ENCODE peak calls at places on chromosomes 5 and 9, in four cellular contexts. I is left ventricle myocardium superior; E is activated CD4-positive, alpha-beta T cell treated with anti-CD3 and anti-CD28 coated beads for 24 hours; O is stimulated activated CD8-positive, alpha-beta memory T cell treated with anti-CD3 and anti-CD28 coated beads, Interleukin-4, amount 100 ng/mL, for 24 hours. Q is an unnamed sample.

GRCh38 chr5:150066901-150067396 is 19.4 kb downstream of the CSF1R start:
- DNase-seq in E (no peak), I (no peak), O (no peak), Q (no peak)

GRCh38 chr9:135515541-135515951 is 5.7 kb upstream of the LCN1 start:
- DNase-seq in O (no peak), I (no peak), E (no peak), Q (no peak)

GRCh38 chr9:95808001-95808400 is 67.5 kb upstream of the ERCC6L2 start:
- DNase-seq in I (no peak), E (no peak), O (no peak), Q (no peak)

GRCh38 chr9:132288956-132289355 is 65.8 kb downstream of the SETX start:
- DNase-seq in O (no peak), E (no peak), I (no peak), Q (no peak)

GRCh38 chr5:154756871-154757646 is 1.9 kb downstream of the LARP1 start:
- DNase-seq in O (peak; percentile 42), I (peak; percentile 76), E (peak; percentile 45), Q (peak; percentile 57)

GRCh38 chr5:97143715-97144114 is 1.3 kb upstream of the LIX1 start:
- DNase-seq in E (no peak), O (no peak), I (no peak), Q (no peak)

GRCh38 chr9:16637938-16638337 is 232.5 kb downstream of the BNC2 start:
- DNase-seq in I (no peak), E (no peak), O (no peak), Q (no peak)

GRCh38 chr5:34012791-34013190 is 4.9 kb upstream of the AMACR start:
- DNase-seq in E (no peak), O (no peak), I (no peak), Q (no peak)

GRCh38 chr9:106890621-106891020 is 27.7 kb downstream of the ZNF462 start:
- DNase-seq in I (no peak), O (no peak), E (no peak), Q (no peak)

GRCh38 chr5:40572947-40573346 is 106.8 kb upstream of the PTGER4 start:
- DNase-seq in I (peak; percentile 23), E (no peak), O (no peak), Q (no peak)

GRCh38 chr9:91131433-91131839 is 230.3 kb downstream of the AUH start:
- DNase-seq in I (no peak), O (peak; percentile 64), E (peak; percentile 52), Q (peak; percentile 75)

GRCh38 chr9:127066060-127066774 is 56.2 kb downstream of the ANGPTL2 start:
- DNase-seq in I (no peak), E (no peak), O (no peak), Q (no peak)

GRCh38 chr5:92435781-92436180 is 1052.7 kb upstream of the ARRDC3 start:
- DNase-seq in O (no peak), E (no peak), I (no peak), Q (no peak)

GRCh38 chr9:16207161-16207560 is 654.3 kb downstream of the CCDC171 start:
- DNase-seq in O (no peak), I (peak; percentile 68), E (no peak), Q (peak; percentile 6)

GRCh38 chr9:113705938-113706519 is 170.1 kb upstream of the ZNF618 start:
- DNase-seq in I (no peak), O (no peak), E (no peak), Q (no peak)

GRCh38 chr5:149747141-149747832 is 17.2 kb downstream of the PPARGC1B start:
- DNase-seq in I (peak; percentile 57), E (no peak), O (no peak), Q (no peak)

GRCh38 chr9:93586290-93587057 is 10.1 kb downstream of the PHF2 start:
- DNase-seq in I (peak; percentile 60), O (no peak), E (no peak), Q (no peak)

GRCh38 chr5:66122379-66123034 is 21.6 kb upstream of the SREK1 start:
- DNase-seq in O (no peak), E (no peak), I (no peak), Q (no peak)

GRCh38 chr9:20592673-20593072 is 29.6 kb downstream of the MLLT3 start:
- DNase-seq in O (no peak), I (no peak), E (no peak), Q (no peak)

GRCh38 chr9:112765281-112765680 is 14.7 kb downstream of the SNX30 start:
- DNase-seq in O (no peak), E (no peak), I (no peak), Q (no peak)

GRCh38 chr9:120545691-120546565 is 34.0 kb downstream of the CDK5RAP2 start:
- DNase-seq in E (no peak), O (no peak), I (no peak), Q (no peak)

GRCh38 chr5:75049581-75050274 is 2.6 kb downstream of the GCNT4 start:
- DNase-seq in O (peak; percentile 30), I (peak; percentile 32), E (peak; percentile 47), Q (peak; percentile 49)

GRCh38 chr5:153425914-153426313 is 64.6 kb upstream of the GRIA1 start:
- DNase-seq in I (no peak), O (no peak), E (no peak), Q (no peak)

GRCh38 chr5:149485655-149486615 is 65.3 kb downstream of the CSNK1A1 start:
- DNase-seq in O (no peak), E (no peak), I (peak; percentile 67), Q (no peak)

GRCh38 chr5:74013222-74013621 is 387.2 kb downstream of the ARHGEF28 start:
- DNase-seq in I (no peak), O (no peak), E (no peak), Q (no peak)

GRCh38 chr9:132042324-132042723 is 37.3 kb downstream of the MED27 start:
- DNase-seq in E (no peak), O (no peak), I (no peak), Q (no peak)

GRCh38 chr5:115463985-115464384 is 80.6 kb downstream of the FEM1C start:
- DNase-seq in I (no peak), E (no peak), O (no peak), Q (no peak)

GRCh38 chr5:157245477-157245876 is 20.4 kb upstream of the CYFIP2 start:
- DNase-seq in E (no peak), O (no peak), I (no peak), Q (no peak)

GRCh38 chr9:122606587-122606986 is 8.0 kb upstream of the OR1Q1 start:
- DNase-seq in E (no peak), I (no peak), O (no peak), Q (no peak)

GRCh38 chr5:157821822-157822622 is 36.9 kb downstream of the CLINT1 start:
- DNase-seq in O (no peak), E (no peak), I (no peak), Q (no peak)

GRCh38 chr9:135183069-135183468 is 95.6 kb downstream of the OLFM1 start:
- DNase-seq in E (no peak), I (no peak), O (no peak), Q (no peak)

GRCh38 chr9:4397917-4398316 is 92.4 kb upstream of the SLC1A1 start:
- DNase-seq in E (no peak), O (no peak), I (no peak), Q (no peak)

GRCh38 chr9:95505676-95506437 is 10.9 kb downstream of the PTCH1 start:
- DNase-seq in E (no peak), O (peak; percentile 31), I (peak; percentile 73), Q (peak; percentile 41)

GRCh38 chr9:34610434-34611206 is 1.3 kb downstream of the RPP25L start:
- DNase-seq in E (no peak), I (peak; percentile 54), O (no peak), Q (no peak)

GRCh38 chr9:126621919-126622735 is 8.4 kb downstream of the LMX1B start:
- DNase-seq in I (no peak), E (no peak), O (no peak), Q (no peak)

GRCh38 chr9:106800691-106801090 is 62.3 kb upstream of the ZNF462 start:
- DNase-seq in O (no peak), I (no peak), E (no peak), Q (no peak)

GRCh38 chr9:107235765-107236442 is 47.2 kb upstream of the RAD23B start:
- DNase-seq in O (no peak), E (no peak), I (no peak), Q (no peak)

GRCh38 chr5:43514471-43514815 is 505 bp downstream of the C5orf34 start:
- DNase-seq in I (no peak), E (no peak), O (no peak), Q (no peak)

GRCh38 chr5:143471041-143471509 is 67.6 kb upstream of the NR3C1 start:
- DNase-seq in E (no peak), O (no peak), I (no peak), Q (no peak)

Q was measured in activated T-cell treated with anti-CD3 and anti-CD28 coated beads for 48 hours.